ENCODE peak calls at places on chromosomes 5 and 9, in ten cellular contexts. R, V, C, B, Q, F, W, S, T and I are unnamed samples.

GRCh38 chr5:103280962-103281361 is 22.4 kb downstream of the MACIR start:
- DNase-seq in R (no peak), V (no peak), C (no peak), B (no peak), Q (no peak), F (no peak), W (no peak), S (no peak), T (no peak), I (no peak)

GRCh38 chr9:121707477-121708424 is 56.3 kb downstream of the DAB2IP start:
- DNase-seq in R (no peak), V (peak; percentile 73), C (no peak), B (no peak), Q (no peak), F (no peak), W (no peak), S (no peak), T (no peak), I (no peak)

GRCh38 chr9:125540497-125540896 is 166.5 kb downstream of the MAPKAP1 start:
- DNase-seq in R (no peak), V (peak; percentile 74), C (no peak), B (no peak), Q (no peak), F (no peak), W (no peak), S (no peak), T (no peak), I (no peak)

GRCh38 chr5:176379881-176380280 is 8.5 kb downstream of the NOP16 start:
- DNase-seq in R (no peak), V (no peak), C (no peak), B (no peak), Q (no peak), F (no peak), W (no peak), S (no peak), T (no peak), I (no peak)

GRCh38 chr5:141664733-141665461 is 13.7 kb upstream of the FCHSD1 start:
- DNase-seq in R (peak; percentile 77), V (no peak), C (peak; percentile 86), B (peak; percentile 61), Q (peak; percentile 91), F (peak; percentile 69), W (peak; percentile 92), S (peak; percentile 93), T (peak; percentile 69), I (peak; percentile 52)

GRCh38 chr5:174327317-174327864 is 281.9 kb downstream of the NSG2 start:
- DNase-seq in R (peak; percentile 51), V (peak; percentile 56), C (peak; percentile 68), B (peak; percentile 21), Q (peak; percentile 70), F (peak; percentile 18), W (peak; percentile 88), S (no peak), T (no peak), I (no peak)

GRCh38 chr9:7153566-7153965 is 395.8 kb downstream of the KDM4C start:
- DNase-seq in R (no peak), V (no peak), C (no peak), B (no peak), Q (no peak), F (no peak), W (no peak), S (no peak), T (no peak), I (no peak)

GRCh38 chr9:18857769-18858168 is 175.2 kb downstream of the SAXO1 start:
- DNase-seq in R (no peak), V (no peak), C (no peak), B (no peak), Q (no peak), F (no peak), W (no peak), S (no peak), T (no peak), I (no peak)

GRCh38 chr5:177520906-177521513 is 4.2 kb upstream of the DDX41 start:
- DNase-seq in R (no peak), V (no peak), C (no peak), B (no peak), Q (no peak), F (no peak), W (peak; percentile 46), S (peak; percentile 64), T (no peak), I (no peak)
- H3K36me3 ChIP-seq in R (no peaks in the 10 kb centered on the region), V (peaks cover 4% of the 10 kb centered on the region), C (no peaks in the 10 kb centered on the region), B (no peaks in the 10 kb centered on the region), Q (peaks cover 67% of the 10 kb centered on the region), F (peaks cover 17% of the 10 kb centered on the region), W (peaks cover 3% of the 10 kb centered on the region), S (peaks cover 53% of the 10 kb centered on the region), T (no peaks in the 10 kb centered on the region), I (peaks cover 28% of the 10 kb centered on the region)

GRCh38 chr9:37486616-37487544 is 1.1 kb downstream of the POLR1E start:
- DNase-seq in R (no peak), V (peak; percentile 70), C (peak; percentile 85), B (peak; percentile 48), Q (no peak), F (no peak), W (no peak), S (no peak), T (peak; percentile 73), I (no peak)

GRCh38 chr9:37496020-37496419 is 10.3 kb downstream of the POLR1E start:
- DNase-seq in R (no peak), V (no peak), C (no peak), B (no peak), Q (no peak), F (no peak), W (no peak), S (no peak), T (no peak), I (no peak)

GRCh38 chr9:37495571-37495970 is 9.8 kb downstream of the POLR1E start:
- DNase-seq in R (no peak), V (no peak), C (no peak), B (no peak), Q (no peak), F (no peak), W (no peak), S (no peak), T (no peak), I (no peak)

GRCh38 chr9:37497320-37497719 is 11.6 kb downstream of the POLR1E start:
- DNase-seq in R (no peak), V (no peak), C (no peak), B (no peak), Q (no peak), F (no peak), W (no peak), S (no peak), T (no peak), I (no peak)

DNA sequence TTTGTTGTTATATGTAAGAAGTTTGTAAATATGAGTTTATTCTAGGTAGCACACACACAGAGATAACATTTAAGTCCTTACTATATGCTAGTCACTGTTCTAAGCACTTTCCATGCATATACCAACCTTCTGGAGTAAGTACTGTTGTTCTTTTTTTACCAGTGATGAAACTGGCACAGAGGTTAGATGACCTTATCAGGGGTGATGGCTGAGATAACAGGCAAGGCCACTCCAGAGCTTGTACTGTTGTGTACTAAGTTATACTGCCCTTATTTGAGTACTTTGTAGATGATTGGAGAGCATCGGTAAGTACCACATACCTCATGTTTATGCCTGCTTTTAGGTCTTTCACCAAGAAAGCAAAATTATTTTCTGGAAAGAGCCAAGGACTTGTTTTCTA is 6.2 kb downstream of the POLR1E start:
- DNase-seq in R (no peak), V (no peak), C (peak; percentile 32), B (no peak), Q (no peak), F (no peak), W (no peak), S (no peak), T (no peak), I (no peak)
- H3K36me3 ChIP-seq in R (no peaks in the 10 kb centered on the region), V (peaks cover 45% of the 10 kb centered on the region), C (no peaks in the 10 kb centered on the region), B (no peaks in the 10 kb centered on the region), Q (peaks cover 91% of the 10 kb centered on the region), F (peaks cover 68% of the 10 kb centered on the region), W (peaks cover 4% of the 10 kb centered on the region), S (peaks cover 62% of the 10 kb centered on the region), T (no peaks in the 10 kb centered on the region), I (peaks cover 80% of the 10 kb centered on the region)

DNA sequence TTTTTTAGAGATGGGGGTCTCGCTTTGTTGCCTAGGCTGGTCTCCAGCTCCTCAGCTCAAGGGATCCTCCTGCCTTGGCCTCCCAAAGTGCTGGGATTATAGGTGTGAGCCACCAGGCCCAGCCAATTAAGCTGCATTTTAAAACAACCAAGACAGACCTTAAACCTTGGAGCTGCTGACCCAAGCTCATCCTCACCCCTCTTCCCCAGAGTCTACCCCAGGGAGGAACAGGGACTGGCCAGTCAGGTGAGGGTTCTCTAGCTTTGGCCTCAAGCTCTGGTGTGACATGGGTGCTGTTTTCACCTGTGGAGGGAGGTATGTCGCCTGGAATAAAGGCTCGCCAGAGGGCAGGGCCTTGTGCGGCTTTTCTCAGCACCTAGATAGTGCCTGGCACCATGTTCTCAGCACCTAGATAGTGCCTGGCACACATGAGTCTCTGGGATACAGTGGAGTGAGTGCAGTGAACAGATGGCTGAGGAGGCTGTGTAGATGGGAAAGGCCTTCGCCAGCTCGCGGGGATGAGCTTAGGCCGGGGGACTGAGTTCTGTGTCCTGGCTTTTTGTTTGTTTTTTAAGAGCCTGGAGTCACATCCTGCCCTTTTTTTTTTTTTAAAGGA is 7.4 kb downstream of the CDK9 start:
- DNase-seq in R (no peak), V (no peak), C (no peak), B (no peak), Q (peak; percentile 48), F (no peak), W (no peak), S (no peak), T (no peak), I (no peak)
- H3K36me3 ChIP-seq in R (no peaks in the 10 kb centered on the region), V (peaks cover 25% of the 10 kb centered on the region), C (no peaks in the 10 kb centered on the region), B (peaks cover 17% of the 10 kb centered on the region), Q (peaks cover 42% of the 10 kb centered on the region), F (peaks cover 44% of the 10 kb centered on the region), W (no peaks in the 10 kb centered on the region), S (peaks cover 42% of the 10 kb centered on the region), T (no peaks in the 10 kb centered on the region), I (peaks cover 42% of the 10 kb centered on the region)

GRCh38 chr5:640461-641330 is 28.6 kb downstream of the CEP72 start:
- DNase-seq in R (peak; percentile 26), V (no peak), C (no peak), B (no peak), Q (no peak), F (no peak), W (peak; percentile 74), S (peak; percentile 68), T (no peak), I (no peak)

GRCh38 chr5:639584-640213 is 27.6 kb downstream of the CEP72 start:
- DNase-seq in R (no peak), V (no peak), C (no peak), B (no peak), Q (no peak), F (no peak), W (peak; percentile 43), S (peak; percentile 67), T (no peak), I (no peak)

GRCh38 chr5:643351-643801 is 31.2 kb downstream of the CEP72 start:
- DNase-seq in R (no peak), V (no peak), C (no peak), B (no peak), Q (no peak), F (no peak), W (peak; percentile 69), S (peak; percentile 75), T (no peak), I (no peak)

GRCh38 chr5:642481-642880 is 30.3 kb downstream of the CEP72 start:
- DNase-seq in R (no peak), V (no peak), C (no peak), B (no peak), Q (no peak), F (no peak), W (peak; percentile 74), S (peak; percentile 73), T (no peak), I (no peak)

DNA sequence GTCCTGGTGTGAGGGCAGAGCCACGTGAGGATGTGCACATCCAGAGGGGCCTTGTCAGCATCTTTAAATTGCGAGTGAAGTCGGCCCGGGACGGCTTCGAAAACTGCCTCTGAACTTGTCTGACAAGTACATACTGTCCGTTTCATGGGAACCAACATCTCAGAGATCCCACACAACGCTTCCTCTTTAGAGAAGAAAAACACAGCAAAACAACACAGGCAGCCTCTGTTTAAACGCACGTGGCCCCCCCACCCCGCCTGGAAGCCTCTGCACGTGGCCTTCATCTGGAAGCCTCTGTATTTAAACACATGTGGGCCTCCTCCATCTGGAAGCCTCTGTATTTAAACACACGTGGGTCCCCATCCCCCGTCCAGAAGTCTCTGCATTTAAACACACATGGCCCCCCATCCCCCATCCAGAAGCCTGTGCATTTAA is 29.2 kb downstream of the CEP72 start:
- DNase-seq in R (no peak), V (no peak), C (no peak), B (no peak), Q (no peak), F (no peak), W (peak; percentile 63), S (peak; percentile 22), T (no peak), I (no peak)
- H3K36me3 ChIP-seq in R (no peaks in the 10 kb centered on the region), V (peaks cover 17% of the 10 kb centered on the region), C (no peaks in the 10 kb centered on the region), B (no peaks in the 10 kb centered on the region), Q (peaks cover 94% of the 10 kb centered on the region), F (peaks cover 21% of the 10 kb centered on the region), W (no peaks in the 10 kb centered on the region), S (peaks cover 32% of the 10 kb centered on the region), T (no peaks in the 10 kb centered on the region), I (peaks cover 46% of the 10 kb centered on the region)